ENCODE peak calls at places on chromosomes 6 and 20, in six cellular contexts. One of them, this sample, is unnamed.

GRCh38 chr6:43570876-43571441 is 4.9 kb downstream of the XPO5 start:
- DNase-seq in ascending aorta: no peak
- DNase-seq in BJ: no peak
- DNase-seq in anterior cingulate cortex: no peak
- DNase-seq in stimulated activated naive B cell treated with anti-CD40 and anti-IgM and Interleukin-4, amounts not matched to agents 10 μg/mL and 1 μg/mL and 100 μg/mL, for 72 hours: no peak
- DNase-seq in posterior cingulate gyrus: no peak
- DNase-seq in this sample: peak

GRCh38 chr6:2899596-2899995 is 3.5 kb downstream of the SERPINB9 start:
- DNase-seq in ascending aorta: no peak
- DNase-seq in BJ: no peak
- DNase-seq in anterior cingulate cortex: no peak
- DNase-seq in stimulated activated naive B cell treated with anti-CD40 and anti-IgM and Interleukin-4, amounts not matched to agents 10 μg/mL and 1 μg/mL and 100 μg/mL, for 72 hours: no peak
- DNase-seq in posterior cingulate gyrus: no peak
- DNase-seq in this sample: no peak

GRCh38 chr20:23565503-23566056 is 2.7 kb downstream of the CST9L start:
- DNase-seq in ascending aorta: no peak
- DNase-seq in BJ: no peak
- DNase-seq in anterior cingulate cortex: no peak
- DNase-seq in stimulated activated naive B cell treated with anti-CD40 and anti-IgM and Interleukin-4, amounts not matched to agents 10 μg/mL and 1 μg/mL and 100 μg/mL, for 72 hours: no peak
- DNase-seq in posterior cingulate gyrus: no peak
- DNase-seq in this sample: no peak

GRCh38 chr6:154243793-154244768 is 112.5 kb downstream of the IPCEF1 start:
- DNase-seq in ascending aorta: no peak
- DNase-seq in BJ: no peak
- DNase-seq in anterior cingulate cortex: no peak
- DNase-seq in stimulated activated naive B cell treated with anti-CD40 and anti-IgM and Interleukin-4, amounts not matched to agents 10 μg/mL and 1 μg/mL and 100 μg/mL, for 72 hours: no peak
- DNase-seq in posterior cingulate gyrus: no peak
- DNase-seq in this sample: no peak

GRCh38 chr6:43115365-43115764 is 39.3 kb downstream of the PTK7 start:
- DNase-seq in ascending aorta: no peak
- DNase-seq in BJ: no peak
- DNase-seq in anterior cingulate cortex: no peak
- DNase-seq in stimulated activated naive B cell treated with anti-CD40 and anti-IgM and Interleukin-4, amounts not matched to agents 10 μg/mL and 1 μg/mL and 100 μg/mL, for 72 hours: no peak
- DNase-seq in posterior cingulate gyrus: no peak
- DNase-seq in this sample: no peak

GRCh38 chr20:43899274-43899878 is 15.3 kb upstream of the TOX2 start:
- DNase-seq in ascending aorta: no peak
- DNase-seq in BJ: no peak
- DNase-seq in anterior cingulate cortex: no peak
- DNase-seq in stimulated activated naive B cell treated with anti-CD40 and anti-IgM and Interleukin-4, amounts not matched to agents 10 μg/mL and 1 μg/mL and 100 μg/mL, for 72 hours: no peak
- DNase-seq in posterior cingulate gyrus: no peak
- DNase-seq in this sample: no peak

GRCh38 chr6:85772641-85773040 is 130.0 kb upstream of the SYNCRIP start:
- DNase-seq in ascending aorta: no peak
- DNase-seq in BJ: no peak
- DNase-seq in anterior cingulate cortex: no peak
- DNase-seq in stimulated activated naive B cell treated with anti-CD40 and anti-IgM and Interleukin-4, amounts not matched to agents 10 μg/mL and 1 μg/mL and 100 μg/mL, for 72 hours: no peak
- DNase-seq in posterior cingulate gyrus: no peak
- DNase-seq in this sample: no peak

GRCh38 chr6:126066068-126067048 is 80.0 kb downstream of the TRMT11 start:
- DNase-seq in ascending aorta: no peak
- DNase-seq in BJ: no peak
- DNase-seq in anterior cingulate cortex: no peak
- DNase-seq in stimulated activated naive B cell treated with anti-CD40 and anti-IgM and Interleukin-4, amounts not matched to agents 10 μg/mL and 1 μg/mL and 100 μg/mL, for 72 hours: no peak
- DNase-seq in posterior cingulate gyrus: no peak
- DNase-seq in this sample: peak